ENCODE peak calls at places on chromosomes 12 and 14, in eight cellular contexts. B is HCT116; W is tibial artery; L is cardiac muscle cell; A is psoas muscle; M is heart left ventricle; D is CD4-positive, CD25-positive, alpha-beta regulatory T cell; E is gastrocnemius medialis. G is an unnamed sample.
A peak's percentile ranks its signal among the peaks of the same experiment; 100 is the strongest.

GRCh38 chr12:117189725-117190209 is 503 bp downstream of the FBXO21 start:
- DNase-seq in A (peak; percentile 31), B (no peak), D (peak; percentile 50), M (peak; percentile 65), L (peak; percentile 21), W (peak; percentile 69), E (no peak), G (peak; percentile 89)

GRCh38 chr12:5872745-5873144 is 72.3 kb downstream of the ANO2 start:
- DNase-seq in M (no peak), W (no peak), D (no peak), B (peak; percentile 16), L (no peak), E (no peak), A (no peak), G (no peak)

GRCh38 chr12:96091833-96092232 is 56.4 kb upstream of the LTA4H start:
- DNase-seq in B (peak; percentile 21), A (no peak), D (no peak), L (no peak), M (no peak), E (no peak), W (no peak), G (no peak)

GRCh38 chr14:88866305-88866704 is 41.9 kb downstream of the TTC8 start:
- DNase-seq in A (no peak), M (no peak), L (no peak), B (no peak), W (no peak), D (no peak), E (no peak), G (no peak)

GRCh38 chr12:125185311-125185739 is 120.1 kb downstream of the AACS start:
- DNase-seq in E (no peak), D (no peak), W (no peak), L (no peak), B (no peak), A (no peak), M (no peak), G (no peak)

GRCh38 chr12:779745-780734 is 27.7 kb downstream of the WNK1 start:
- DNase-seq in E (no peak), B (no peak), W (no peak), D (no peak), M (no peak), A (no peak), L (peak; percentile 50), G (no peak)

GRCh38 chr12:57166971-57167371 is 19.6 kb upstream of the LRP1-AS start:
- DNase-seq in B (no peak), A (no peak), M (no peak), W (no peak), D (no peak), L (no peak), E (no peak), G (no peak)

GRCh38 chr14:33352821-33353220 is 414.1 kb downstream of the NPAS3 start:
- DNase-seq in L (peak; percentile 16), B (no peak), M (no peak), A (no peak), W (no peak), D (no peak), E (no peak), G (no peak)

GRCh38 chr14:63276492-63277342 is 42.0 kb downstream of the GPHB5 start:
- DNase-seq in B (peak; percentile 21), W (no peak), D (peak; percentile 51), A (no peak), L (peak; percentile 72), E (no peak), M (no peak), G (no peak)

GRCh38 chr14:75059642-75060041 is 4.2 kb downstream of the ACYP1 start:
- DNase-seq in D (no peak), B (no peak), E (no peak), A (no peak), M (no peak), W (no peak), L (no peak), G (no peak)

GRCh38 chr12:131422744-131423143 is 288.1 kb upstream of the SFSWAP start:
- DNase-seq in W (no peak), B (no peak), A (no peak), D (no peak), M (no peak), L (no peak), E (no peak), G (peak; percentile 33)

GRCh38 chr12:108826807-108827721 is 30.3 kb downstream of the SSH1 start:
- DNase-seq in M (no peak), A (no peak), B (no peak), L (peak; percentile 69), E (no peak), D (no peak), W (no peak), G (peak; percentile 55)

GRCh38 chr14:84864582-84865271 is 665.2 kb upstream of the FLRT2 start:
- DNase-seq in L (no peak), A (no peak), E (no peak), B (no peak), W (no peak), M (no peak), D (no peak), G (no peak)

GRCh38 chr14:53295985-53296582 is 143.0 kb upstream of the DDHD1 start:
- DNase-seq in D (peak; percentile 54), L (peak; percentile 60), E (no peak), A (no peak), M (no peak), W (no peak), B (peak; percentile 23), G (no peak)

GRCh38 chr12:76755829-76756379 is 8.0 kb upstream of the ZDHHC17 start:
- DNase-seq in B (no peak), M (no peak), E (no peak), W (no peak), D (no peak), A (no peak), L (no peak), G (no peak)

GRCh38 chr12:112353389-112353788 is 28.8 kb downstream of the HECTD4 start:
- DNase-seq in A (no peak), B (peak; percentile 7), W (no peak), L (peak; percentile 10), D (peak; percentile 15), M (no peak), E (no peak), G (no peak)

GRCh38 chr12:104672501-104673265 is 215.9 kb downstream of the CHST11 start:
- DNase-seq in W (peak; percentile 95), A (peak; percentile 62), D (no peak), B (no peak), E (peak; percentile 69), L (peak; percentile 62), M (peak; percentile 70), G (no peak)

GRCh38 chr12:104674083-104674482 is 217.3 kb downstream of the CHST11 start:
- DNase-seq in D (no peak), L (peak; percentile 35), E (no peak), B (no peak), M (no peak), W (no peak), A (no peak), G (no peak)

GRCh38 chr12:104672096-104672445 is 215.3 kb downstream of the CHST11 start:
- DNase-seq in B (no peak), A (no peak), E (no peak), L (no peak), M (no peak), W (no peak), D (no peak), G (no peak)

GRCh38 chr12:104671407-104672095 is 214.8 kb downstream of the CHST11 start:
- DNase-seq in D (peak; percentile 80), M (peak; percentile 83), B (peak; percentile 93), L (peak; percentile 90), W (peak; percentile 97), E (peak; percentile 54), A (peak; percentile 83), G (peak; percentile 87)

DNA sequence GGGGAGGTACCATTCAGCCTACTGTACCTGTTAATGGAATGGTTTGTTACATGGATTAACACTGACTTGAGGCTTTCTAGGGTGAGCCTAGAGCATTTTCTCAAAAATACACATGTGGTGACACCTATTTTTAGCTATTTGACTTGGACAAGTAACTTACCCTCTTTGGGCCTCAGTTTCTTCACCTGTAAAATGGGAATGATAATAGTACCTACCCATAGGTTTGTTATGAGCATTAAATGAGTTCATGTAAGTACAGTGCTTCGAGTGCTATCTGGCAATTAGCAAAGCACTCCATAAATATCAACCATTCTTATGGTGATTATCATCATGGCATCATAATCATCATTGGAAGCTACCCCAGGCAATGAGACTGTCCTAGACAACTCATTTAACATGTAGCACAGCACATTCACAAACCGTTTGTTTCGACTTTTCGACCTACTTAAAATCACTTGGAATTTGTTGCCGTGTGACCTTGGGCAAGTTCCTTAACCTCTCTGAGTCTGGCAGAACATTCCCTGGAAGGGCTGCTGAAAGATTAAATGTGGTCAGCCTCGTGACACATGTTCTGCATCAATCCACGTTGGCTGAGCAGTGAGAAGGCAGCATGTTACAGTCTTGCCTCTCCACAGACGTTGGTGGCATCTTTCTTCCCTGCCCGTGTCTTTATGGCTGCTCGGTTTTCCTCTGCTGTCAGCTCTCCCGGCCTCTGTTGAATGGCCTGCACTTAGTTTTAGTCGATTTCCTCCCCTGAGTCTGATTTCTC is 216.7 kb downstream of the CHST11 start:
- DNase-seq in E (no peak), D (no peak), A (no peak), W (no peak), L (peak; percentile 87), M (no peak), B (no peak), G (no peak)
- H3K4me1 ChIP-seq in E (peaks cover 14% of the 10 kb centered on the region), D (peaks cover 54% of the 10 kb centered on the region), A (peaks cover 15% of the 10 kb centered on the region), W (peaks cover 45% of the 10 kb centered on the region), L (peaks cover 58% of the 10 kb centered on the region), M (peaks cover 3% of the 10 kb centered on the region), B (peaks cover 67% of the 10 kb centered on the region), G (peaks cover 41% of the 10 kb centered on the region)

GRCh38 chr14:68634346-68634745 is 158.5 kb downstream of the ZFP36L1 start:
- DNase-seq in L (no peak), E (no peak), B (no peak), W (peak; percentile 54), D (no peak), A (no peak), M (no peak), G (no peak)
- H3K4me1 ChIP-seq in L (peaks cover 68% of the 10 kb centered on the region), E (peaks cover 26% of the 10 kb centered on the region), B (peaks cover 18% of the 10 kb centered on the region), W (peaks cover 48% of the 10 kb centered on the region), D (peaks cover 7% of the 10 kb centered on the region), A (peaks cover 29% of the 10 kb centered on the region), M (peaks cover 8% of the 10 kb centered on the region), G (peaks cover 12% of the 10 kb centered on the region)

DNA sequence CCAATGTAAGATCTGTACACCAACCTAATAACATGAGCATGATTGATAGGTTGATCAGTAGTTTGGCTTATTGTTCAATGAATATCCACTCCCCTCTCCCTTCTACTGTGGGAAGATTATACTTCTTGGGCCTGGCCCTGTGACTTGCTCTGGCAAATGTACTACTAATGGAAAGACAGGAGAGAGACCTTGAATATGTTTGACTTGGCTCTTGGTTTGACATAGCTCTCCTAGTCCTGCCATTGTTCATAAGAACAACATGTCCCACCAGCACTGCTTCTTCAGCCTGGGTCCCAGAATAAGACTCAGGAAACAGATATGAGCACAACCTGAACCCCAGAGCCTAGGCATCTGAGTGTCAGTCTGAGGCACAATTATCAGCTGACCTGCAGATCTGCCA is 112.8 kb upstream of the RESF1 start:
- DNase-seq in M (no peak), L (no peak), W (no peak), D (no peak), B (no peak), E (no peak), A (no peak), G (no peak)
- H3K4me1 ChIP-seq in M (no peaks in the 10 kb centered on the region), L (no peaks in the 10 kb centered on the region), W (no peaks in the 10 kb centered on the region), D (no peaks in the 10 kb centered on the region), B (no peaks in the 10 kb centered on the region), E (no peaks in the 10 kb centered on the region), A (no peaks in the 10 kb centered on the region), G (no peaks in the 10 kb centered on the region)

DNA sequence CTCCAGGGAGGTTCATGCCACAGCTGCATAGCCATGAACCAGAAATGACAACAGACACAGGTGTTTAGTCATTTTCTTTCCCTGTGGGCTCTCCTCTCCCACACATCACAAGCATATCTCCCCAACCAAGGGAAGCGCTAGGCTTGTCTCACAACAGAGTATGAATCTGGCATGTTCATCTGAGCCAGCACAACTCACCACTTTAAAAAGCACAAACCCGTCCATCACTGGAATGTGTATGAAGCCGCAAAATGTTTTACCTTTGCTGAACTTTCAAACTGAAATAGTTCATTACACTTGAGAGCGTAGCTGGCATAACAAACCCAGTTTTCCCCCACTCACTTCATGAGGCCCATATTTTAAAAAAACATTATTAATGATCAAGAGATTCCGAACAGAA is 15.9 kb downstream of the NID2 start:
- DNase-seq in A (no peak), D (no peak), E (no peak), W (no peak), L (peak; percentile 69), B (no peak), M (no peak), G (no peak)
- H3K4me1 ChIP-seq in A (peaks cover 7% of the 10 kb centered on the region), D (no peaks in the 10 kb centered on the region), E (peaks cover 7% of the 10 kb centered on the region), W (peaks cover 26% of the 10 kb centered on the region), L (peaks cover 57% of the 10 kb centered on the region), B (no peaks in the 10 kb centered on the region), M (peaks cover 7% of the 10 kb centered on the region), G (no peaks in the 10 kb centered on the region)

G was measured in spleen.